ENCODE peak calls at places on chromosomes 16 and 17, in five cellular contexts. P, Q, V, J and N are unnamed samples.
A peak's percentile ranks its signal among the peaks of the same experiment; 100 is the strongest.

GRCh38 chr17:48642843-48643696 is 16.9 kb upstream of the HOXB9 start:
- DNase-seq in V (no peak), J (no peak), Q (no peak), P (no peak), N (no peak)

GRCh38 chr16:74450967-74451760 is 29.9 kb upstream of the CLEC18B start:
- DNase-seq in V (no peak), J (no peak), Q (no peak), P (no peak), N (no peak)

GRCh38 chr17:9090641-9091096 is 69.4 kb downstream of the NTN1 start:
- DNase-seq in Q (no peak), P (no peak), V (no peak), J (no peak), N (no peak)

GRCh38 chr16:62950351-62950750 is 914.1 kb upstream of the CDH8 start:
- DNase-seq in V (no peak), Q (no peak), P (no peak), J (no peak), N (no peak)

GRCh38 chr16:56328276-56329022 is 96.9 kb downstream of the AMFR start:
- DNase-seq in J (no peak), Q (no peak), V (no peak), P (no peak), N (no peak)

GRCh38 chr16:19167710-19168172 is 299 bp upstream of the SYT17 start:
- DNase-seq in P (peak; percentile 74), J (peak; percentile 58), V (peak; percentile 47), Q (peak; percentile 60), N (peak; percentile 84)

GRCh38 chr17:4502466-4503154 is 3.9 kb downstream of the SPNS2 start:
- DNase-seq in V (no peak), J (no peak), Q (no peak), P (no peak), N (no peak)

GRCh38 chr16:85365120-85365519 is 248.0 kb upstream of the GSE1 start:
- DNase-seq in V (no peak), P (no peak), Q (no peak), J (peak; percentile 57), N (peak; percentile 74)

GRCh38 chr17:41386227-41386626 is 4.1 kb upstream of the KRT34 start:
- DNase-seq in P (no peak), Q (no peak), J (no peak), V (no peak), N (no peak)

GRCh38 chr16:82761236-82761635 is 134.5 kb downstream of the CDH13 start:
- DNase-seq in V (peak; percentile 43), P (peak; percentile 92), J (peak; percentile 70), Q (no peak), N (no peak)

GRCh38 chr16:81526935-81527334 is 82.3 kb downstream of the CMIP start:
- DNase-seq in Q (no peak), P (peak; percentile 65), V (no peak), J (peak; percentile 38), N (no peak)

GRCh38 chr17:7250655-7251329 is 742 bp downstream of the CTDNEP1 start:
- DNase-seq in J (no peak), V (no peak), P (no peak), Q (no peak), N (no peak)

GRCh38 chr17:44075598-44076293 is 5.2 kb downstream of the G6PC3 start:
- DNase-seq in P (no peak), Q (no peak), J (no peak), V (no peak), N (no peak)

GRCh38 chr16:86798247-86799041 is 220.1 kb downstream of the FOXL1 start:
- DNase-seq in J (no peak), V (no peak), Q (no peak), P (no peak), N (no peak)

GRCh38 chr16:85369741-85370528 is 243.2 kb upstream of the GSE1 start:
- DNase-seq in P (peak; percentile 81), Q (no peak), V (peak; percentile 53), J (peak; percentile 79), N (peak; percentile 83)

GRCh38 chr17:59846391-59847165 is 46.2 kb downstream of the TUBD1 start:
- DNase-seq in Q (peak; percentile 94), P (peak; percentile 79), V (peak; percentile 69), J (peak; percentile 45), N (peak; percentile 79)

DNA sequence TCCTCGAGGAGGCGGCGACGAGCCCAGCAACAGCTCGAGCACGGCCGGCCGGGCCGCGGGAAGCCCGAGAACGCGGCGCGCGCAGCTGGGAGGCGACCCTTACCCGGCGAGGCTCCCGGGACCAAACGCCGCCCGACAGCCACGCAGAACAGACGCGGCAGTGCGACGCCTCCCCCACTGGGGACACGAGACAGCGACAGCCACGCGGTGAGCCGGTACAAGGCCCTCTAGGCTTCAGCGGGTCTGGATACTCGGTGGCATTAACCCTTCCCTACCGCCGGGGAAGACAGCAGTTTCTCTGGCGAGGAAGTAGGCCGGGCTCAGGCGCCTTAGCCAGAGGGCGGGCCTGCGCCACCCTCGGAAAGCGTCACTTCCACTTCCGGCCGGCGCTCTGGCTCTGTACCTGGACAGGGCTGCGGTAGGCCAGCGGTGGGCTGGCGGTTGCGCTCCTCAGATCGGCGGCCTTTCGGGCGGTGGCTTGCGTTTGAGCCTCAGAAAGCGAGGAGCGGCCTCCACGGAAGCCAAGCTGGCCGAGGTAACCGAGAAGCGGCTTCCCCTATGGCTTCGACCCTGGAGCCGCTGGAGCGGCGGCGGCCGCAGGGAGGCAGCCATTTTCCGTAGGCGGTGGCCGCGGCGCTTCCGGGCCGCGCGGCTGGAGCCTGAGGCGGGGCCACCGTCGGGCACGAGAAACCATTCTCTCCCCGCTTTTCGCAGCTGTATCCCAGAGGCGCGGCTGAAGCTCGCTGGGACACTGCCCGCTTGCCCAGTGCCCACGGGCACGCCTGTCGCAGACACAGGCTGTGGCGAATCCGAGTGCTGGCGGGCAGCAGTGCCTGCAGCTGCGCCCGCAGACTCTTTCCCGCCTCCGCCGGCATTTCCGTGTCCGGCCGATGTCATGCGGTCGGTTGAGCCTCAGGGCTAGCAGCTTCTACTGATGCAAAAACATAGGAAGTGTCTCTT is at the start of the genes TIGD7 and ZNF75A:
- DNase-seq in V (peak; percentile 83), Q (peak; percentile 51), J (peak; percentile 94), P (peak; percentile 93), N (peak; percentile 83)
- H3K9me3 ChIP-seq in V (peaks cover 68% of the 10 kb centered on the region), Q (no peaks in the 10 kb centered on the region), J (no peaks in the 10 kb centered on the region), P (peaks cover 58% of the 10 kb centered on the region), N (no peaks in the 10 kb centered on the region)

GRCh38 chr17:16585796-16586195 is 16.8 kb upstream of the ZNF287 start:
- DNase-seq in V (no peak), Q (no peak), J (no peak), P (no peak), N (no peak)
- H3K9me3 ChIP-seq in V (no peaks in the 10 kb centered on the region), Q (peaks cover 7% of the 10 kb centered on the region), J (no peaks in the 10 kb centered on the region), P (no peaks in the 10 kb centered on the region), N (no peaks in the 10 kb centered on the region)

DNA sequence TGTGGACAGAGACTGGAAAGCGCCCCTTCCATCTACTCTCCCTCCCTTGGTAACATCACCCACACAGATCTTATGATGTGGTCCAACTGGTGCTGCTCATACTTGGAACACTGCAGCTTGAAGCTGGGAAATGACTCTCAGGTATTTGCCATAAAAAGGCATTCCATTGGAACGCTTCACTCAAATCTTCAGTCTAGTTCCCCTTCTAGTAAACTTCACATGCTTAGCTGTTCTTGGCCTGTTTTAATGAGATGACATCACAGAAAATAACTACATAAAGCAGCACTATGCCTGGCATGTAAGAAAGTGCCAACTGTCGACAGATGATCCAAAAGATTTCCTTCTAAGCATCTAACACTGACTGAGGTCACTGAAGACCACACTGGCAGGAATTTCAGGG is 9.3 kb downstream of the ZNF263 start:
- DNase-seq in Q (no peak), J (no peak), P (no peak), V (no peak), N (no peak)
- H3K9me3 ChIP-seq in Q (peaks cover 33% of the 10 kb centered on the region), J (no peaks in the 10 kb centered on the region), P (peaks cover 95% of the 10 kb centered on the region), V (peaks cover 90% of the 10 kb centered on the region), N (peaks cover 38% of the 10 kb centered on the region)

DNA sequence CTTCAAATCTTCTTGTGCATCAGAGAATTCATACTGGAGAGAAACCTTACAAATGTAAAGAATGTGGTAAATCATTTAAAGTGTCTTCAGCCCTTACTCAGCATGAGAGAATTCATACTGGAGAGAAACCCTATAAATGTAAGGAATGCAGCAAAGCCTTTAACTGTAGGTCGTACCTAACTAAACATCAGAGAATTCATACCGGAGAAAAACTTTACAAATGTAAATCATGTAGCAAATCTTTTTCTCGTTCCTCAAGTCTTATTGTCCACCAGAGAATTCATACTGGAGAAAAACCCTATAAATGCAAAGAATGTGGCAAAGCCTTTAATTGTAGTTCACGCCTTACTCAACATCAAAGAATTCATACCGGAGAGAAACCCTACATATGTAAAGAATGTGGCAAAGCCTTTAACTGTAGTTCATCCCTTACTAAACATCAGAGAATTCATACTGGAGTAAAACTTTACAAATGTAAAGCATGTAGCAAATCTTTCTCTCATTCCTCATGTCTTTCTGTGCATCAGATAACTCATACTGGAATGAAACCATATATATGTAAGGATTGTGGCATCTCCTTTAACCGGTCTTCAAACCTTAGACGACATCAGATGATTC is 118.5 kb upstream of the ZNF267 start:
- DNase-seq in J (no peak), P (no peak), Q (no peak), V (no peak), N (no peak)
- H3K9me3 ChIP-seq in J (peaks cover 3% of the 10 kb centered on the region), P (peaks cover 96% of the 10 kb centered on the region), Q (peaks cover 52% of the 10 kb centered on the region), V (peaks cover 76% of the 10 kb centered on the region), N (peaks cover 41% of the 10 kb centered on the region)

GRCh38 chr16:79007614-79008013 is 592.9 kb downstream of the MAF start:
- DNase-seq in P (no peak), V (no peak), Q (no peak), J (no peak), N (no peak)
- H3K9me3 ChIP-seq in P (no peaks in the 10 kb centered on the region), V (no peaks in the 10 kb centered on the region), Q (peaks cover 19% of the 10 kb centered on the region), J (no peaks in the 10 kb centered on the region), N (no peaks in the 10 kb centered on the region)

GRCh38 chr16:35687071-35687470 is 2227.7 kb downstream of the TP53TG3F start:
- DNase-seq in V (no peak), P (no peak), Q (no peak), J (no peak), N (no peak)

GRCh38 chr16:35689764-35690163 is 2230.4 kb downstream of the TP53TG3F start:
- DNase-seq in V (no peak), J (no peak), Q (no peak), P (no peak), N (no peak)

GRCh38 chr16:35690413-35690812 is 2231.0 kb downstream of the TP53TG3F start:
- DNase-seq in P (no peak), Q (no peak), J (no peak), V (no peak), N (no peak)

GRCh38 chr16:35686595-35686994 is 2227.2 kb downstream of the TP53TG3F start:
- DNase-seq in J (no peak), P (no peak), Q (no peak), V (no peak), N (no peak)

DNA sequence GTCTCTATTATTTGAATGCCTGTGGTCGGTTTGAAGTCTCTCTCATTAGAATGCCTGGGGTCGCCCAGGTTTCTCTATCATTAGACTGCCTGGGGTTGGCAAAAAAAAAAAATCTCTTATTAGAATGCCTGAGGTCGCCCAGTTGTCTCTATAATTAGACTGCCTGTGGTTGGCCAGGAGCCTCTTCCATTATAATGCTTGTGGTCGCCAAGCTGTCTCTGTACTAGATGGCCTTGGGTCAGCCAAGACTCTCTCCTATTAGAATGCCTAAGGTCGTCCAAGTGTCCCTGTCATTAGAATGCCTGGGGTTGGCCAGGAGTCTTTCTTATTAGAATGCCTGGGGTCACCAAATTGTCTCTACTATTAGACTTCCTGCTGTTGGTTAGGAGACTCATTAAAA is 2228.4 kb downstream of the TP53TG3F start:
- DNase-seq in J (no peak), V (no peak), Q (no peak), P (no peak), N (no peak)
- H3K9me3 ChIP-seq in J (no peaks in the 10 kb centered on the region), V (peaks cover 4% of the 10 kb centered on the region), Q (no peaks in the 10 kb centered on the region), P (peaks cover 3% of the 10 kb centered on the region), N (no peaks in the 10 kb centered on the region)